ENCODE peak calls at places on chromosome X, in six cellular contexts. D is tibial artery, J is heart left ventricle, N is right atrium auricular region, K is cardiac muscle cell, R is neuronal stem cell. V is an unnamed sample.

GRCh38 chrX:37755073-37755472 is 24.8 kb upstream of the CYBB start:
- DNase-seq in K (no peak), N (no peak), J (no peak), D (no peak), R (no peak), V (no peak)

GRCh38 chrX:118823263-118824172 is at the start of gene ZCCHC12:
- DNase-seq in R (peak; percentile 75), J (peak; percentile 20), N (no peak), D (no peak), K (peak; percentile 64), V (peak; percentile 80)

GRCh38 chrX:37701588-37701987 is 16.0 kb downstream of the XK start:
- DNase-seq in J (no peak), K (no peak), R (no peak), N (no peak), D (no peak), V (peak; percentile 30)

GRCh38 chrX:39416547-39417262 is 615.4 kb downstream of the MID1IP1 start:
- DNase-seq in N (no peak), K (no peak), J (no peak), D (no peak), R (no peak), V (peak; percentile 2)

GRCh38 chrX:11932423-11932822 is 174.4 kb downstream of the MSL3 start:
- DNase-seq in D (no peak), N (no peak), R (no peak), K (no peak), J (no peak), V (no peak)

GRCh38 chrX:12360991-12361598 is 222.8 kb downstream of the FRMPD4 start:
- DNase-seq in N (no peak), R (no peak), D (no peak), K (peak; percentile 14), J (no peak), V (no peak)

GRCh38 chrX:133045986-133046385 is 50.9 kb downstream of the USP26 start:
- DNase-seq in D (no peak), K (no peak), N (no peak), R (no peak), J (no peak), V (peak; percentile 26)

GRCh38 chrX:116863029-116863428 is 400.3 kb upstream of the CT83 start:
- DNase-seq in K (no peak), D (no peak), R (no peak), N (no peak), J (no peak), V (no peak)

GRCh38 chrX:75648803-75649588 is 126.2 kb upstream of the ZDHHC15 start:
- DNase-seq in D (no peak), R (no peak), J (no peak), K (no peak), N (no peak), V (no peak)

GRCh38 chrX:136477026-136477425 is 10.7 kb upstream of the BRS3 start:
- DNase-seq in R (no peak), J (no peak), K (no peak), N (no peak), D (no peak), V (no peak)

GRCh38 chrX:47191331-47191730 is 2.3 kb upstream of the UBA1 start:
- DNase-seq in R (no peak), K (no peak), N (no peak), D (no peak), J (no peak), V (peak; percentile 15)

GRCh38 chrX:124354648-124355047 is 8.3 kb downstream of the SH2D1A start:
- DNase-seq in N (no peak), D (no peak), R (no peak), J (no peak), K (no peak), V (no peak)
- H3K27ac ChIP-seq in N (no peak overlapping the region), D (no peak overlapping the region), R (no peak overlapping the region), J (no peak overlapping the region), K (no peak overlapping the region), V (no peak overlapping the region)

GRCh38 chrX:24210190-24210589 is 60.7 kb downstream of the ZFX start:
- DNase-seq in R (no peak), D (no peak), J (no peak), K (no peak), N (no peak), V (no peak)

GRCh38 chrX:24204958-24205357 is 55.4 kb downstream of the ZFX start:
- DNase-seq in D (no peak), K (no peak), R (no peak), N (no peak), J (no peak), V (no peak)

GRCh38 chrX:24207826-24208225 is 58.3 kb downstream of the ZFX start:
- DNase-seq in R (no peak), D (no peak), N (no peak), J (no peak), K (peak; percentile 21), V (no peak)

GRCh38 chrX:24204331-24204730 is 54.8 kb downstream of the ZFX start:
- DNase-seq in J (no peak), D (no peak), N (no peak), R (no peak), K (peak; percentile 20), V (no peak)

GRCh38 chrX:24208494-24209240 is 59.1 kb downstream of the ZFX start:
- DNase-seq in N (no peak), K (no peak), J (no peak), D (no peak), R (no peak), V (no peak)
- H3K36me3 ChIP-seq in N (peaks cover 60% of the 10 kb centered on the region), K (peaks cover 55% of the 10 kb centered on the region), J (peaks cover 59% of the 10 kb centered on the region), D (peaks cover 17% of the 10 kb centered on the region), R (peaks cover 9% of the 10 kb centered on the region), V (peaks cover 31% of the 10 kb centered on the region)

GRCh38 chrX:120144178-120144844 is 14.1 kb upstream of the RHOXF2 start:
- DNase-seq in R (no peak), N (no peak), J (no peak), D (no peak), K (peak; percentile 41), V (no peak)
- H3K4me3 ChIP-seq in R (no peak overlapping the region), N (no peak overlapping the region), J (no peak overlapping the region), D (no peak overlapping the region), K (no peak overlapping the region), V (no peak overlapping the region)

GRCh38 chrX:30779453-30780030 is 109.5 kb downstream of the TAB3 start:
- DNase-seq in J (no peak), K (no peak), R (no peak), N (no peak), D (no peak), V (no peak)
- H3K27ac ChIP-seq in J (no peak overlapping the region), K (no peak overlapping the region), R (no peak overlapping the region), N (no peak overlapping the region), D (no peak overlapping the region), V (no peak overlapping the region)

GRCh38 chrX:53659039-53659438 is 27.5 kb downstream of the HUWE1 start:
- DNase-seq in N (no peak), R (no peak), D (no peak), K (no peak), J (no peak), V (no peak)
- H3K36me3 ChIP-seq in N (no peaks in the 10 kb centered on the region), R (no peaks in the 10 kb centered on the region), D (no peaks in the 10 kb centered on the region), K (no peaks in the 10 kb centered on the region), J (peaks cover 12% of the 10 kb centered on the region), V (no peaks in the 10 kb centered on the region)

GRCh38 chrX:3280706-3281105 is 65.7 kb downstream of the MXRA5 start:
- DNase-seq in J (no peak), K (no peak), N (no peak), R (no peak), D (no peak), V (no peak)

GRCh38 chrX:3290561-3290960 is 55.9 kb downstream of the MXRA5 start:
- DNase-seq in N (no peak), J (no peak), D (no peak), K (no peak), R (no peak), V (no peak)

DNA sequence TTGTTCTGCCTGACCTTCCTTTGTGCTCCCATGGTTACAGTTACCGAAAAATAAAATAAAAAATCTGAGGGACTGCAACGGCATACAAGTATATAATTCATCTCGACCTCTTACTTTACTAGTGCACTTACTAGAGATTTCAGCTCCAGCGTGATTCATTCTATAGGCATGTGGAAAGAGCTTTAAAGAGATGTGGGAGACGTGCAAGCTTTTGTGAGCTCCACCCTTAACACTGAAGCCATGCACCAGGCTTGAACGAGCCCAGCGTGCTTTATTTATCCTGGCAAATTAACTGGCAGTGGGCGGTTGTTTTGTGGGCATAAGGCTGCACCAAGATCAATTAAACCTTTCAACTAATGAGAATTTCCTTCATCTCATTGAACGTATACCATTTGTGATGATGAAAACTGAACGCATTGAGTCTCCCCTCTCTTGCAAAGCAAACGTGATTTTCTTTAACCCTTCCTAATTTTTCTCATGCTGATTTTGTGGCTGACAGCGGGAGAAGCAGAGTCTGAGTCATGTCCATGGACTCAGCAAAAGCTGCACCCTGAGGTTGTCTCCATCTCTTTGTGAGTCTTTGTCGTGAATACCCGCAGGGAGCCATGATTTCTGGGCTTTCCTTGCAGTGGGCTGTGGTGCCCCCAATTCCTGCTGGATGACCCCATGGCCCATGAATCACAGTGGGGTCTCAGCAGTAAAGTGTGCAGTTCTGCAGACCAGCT is 60.1 kb downstream of the MXRA5 start:
- DNase-seq in D (no peak), K (peak; percentile 76), J (no peak), R (no peak), N (no peak), V (no peak)
- H3K4me3 ChIP-seq in D (no peak overlapping the region), K (no peak overlapping the region), J (no peak overlapping the region), R (no peak overlapping the region), N (no peak overlapping the region), V (peak overlapping the region; percentile 23)

V was measured in SJCRH30.